ENCODE peak calls at places on chromosomes 6 and 20, in nine cellular contexts. R, K, T, U, V, C, J, H and W are unnamed samples.

GRCh38 chr6:137536104-137536773 is 42.0 kb upstream of the OLIG3 start:
- DNase-seq in V (no peak), K (no peak), U (no peak), H (no peak), R (peak; percentile 33), J (peak; percentile 42), C (no peak), T (no peak), W (no peak)

GRCh38 chr6:12890171-12890790 is 173.7 kb downstream of the PHACTR1 start:
- DNase-seq in V (no peak), J (no peak), U (peak; percentile 6), R (peak; percentile 47), T (no peak), H (no peak), K (no peak), C (no peak), W (peak; percentile 28)

GRCh38 chr6:137827411-137827940 is 39.6 kb upstream of the TNFAIP3 start:
- DNase-seq in U (no peak), K (no peak), H (no peak), V (no peak), C (no peak), R (no peak), T (no peak), J (no peak), W (no peak)

GRCh38 chr20:11445891-11446290 is 471.8 kb upstream of the BTBD3 start:
- DNase-seq in V (no peak), K (no peak), R (no peak), U (no peak), C (no peak), T (no peak), J (no peak), H (no peak), W (no peak)

GRCh38 chr6:55141611-55142010 is 32.7 kb upstream of the HCRTR2 start:
- DNase-seq in C (no peak), T (no peak), J (no peak), R (no peak), U (no peak), K (no peak), H (peak; percentile 45), V (no peak), W (no peak)

GRCh38 chr20:59499863-59500262 is 104.5 kb upstream of the PHACTR3 start:
- DNase-seq in U (no peak), R (no peak), V (no peak), T (no peak), C (no peak), J (no peak), K (no peak), H (no peak), W (no peak)

GRCh38 chr20:50788045-50788867 is 6.6 kb upstream of the BCAS4 start:
- DNase-seq in R (no peak), C (no peak), T (no peak), K (no peak), J (no peak), U (peak; percentile 77), V (no peak), H (peak; percentile 87), W (no peak)

GRCh38 chr6:167407239-167408064 is 82.6 kb downstream of the TTLL2 start:
- DNase-seq in V (no peak), T (no peak), K (no peak), C (no peak), U (no peak), H (no peak), J (no peak), R (no peak), W (no peak)

GRCh38 chr6:11423667-11424066 is 113.9 kb upstream of the TMEM170B start:
- DNase-seq in V (peak; percentile 67), K (no peak), U (no peak), H (no peak), T (no peak), R (no peak), C (no peak), J (no peak), W (no peak)

GRCh38 chr6:45972795-45973503 is 42.7 kb downstream of the CLIC5 start:
- DNase-seq in U (no peak), J (no peak), C (no peak), R (no peak), K (no peak), V (no peak), T (no peak), H (no peak), W (no peak)

GRCh38 chr20:24503352-24503931 is 34.0 kb downstream of the SYNDIG1 start:
- DNase-seq in U (no peak), V (no peak), J (no peak), K (no peak), T (no peak), C (no peak), H (peak; percentile 16), R (no peak), W (peak; percentile 16)

GRCh38 chr6:113178349-113178748 is 678.8 kb upstream of the MARCKS start:
- DNase-seq in H (peak; percentile 33), C (no peak), U (no peak), J (no peak), V (no peak), T (no peak), K (no peak), R (no peak), W (no peak)